ENCODE peak calls at places on chromosome 13, in eight cellular contexts. U is tibial nerve, Z is pancreas, O is foreskin fibroblast, S is psoas muscle, C is HCT116, Y is mammary epithelial cell, I is colonic mucosa. H is an unnamed sample.
A peak's percentile ranks its signal among the peaks of the same experiment; 100 is the strongest.

GRCh38 chr13:102878491-102878890 is 32.7 kb downstream of the ERCC5 start:
- DNase-seq in Z (no peak), Y (no peak), U (no peak), C (no peak), S (no peak), I (no peak), O (no peak), H (peak; percentile 70)

GRCh38 chr13:109287553-109287952 is 498.8 kb downstream of the IRS2 start:
- DNase-seq in U (no peak), S (no peak), I (no peak), O (no peak), Z (no peak), Y (no peak), C (no peak), H (no peak)

GRCh38 chr13:66069570-66069969 is 1160.6 kb downstream of the PCDH9 start:
- DNase-seq in S (no peak), O (peak; percentile 37), C (no peak), I (no peak), U (no peak), Z (no peak), Y (no peak), H (peak; percentile 1)

GRCh38 chr13:74867460-74867859 is 614.5 kb downstream of the TBC1D4 start:
- DNase-seq in C (no peak), Z (no peak), S (no peak), Y (peak; percentile 61), I (no peak), O (peak; percentile 60), U (no peak), H (peak; percentile 83)

GRCh38 chr13:44040754-44041100 is 161.0 kb downstream of the LACC1 start:
- DNase-seq in O (peak; percentile 14), S (no peak), C (no peak), I (no peak), Z (no peak), Y (no peak), U (no peak), H (peak; percentile 70)

GRCh38 chr13:36094478-36094877 is 36.7 kb downstream of the DCLK1 start:
- DNase-seq in Y (no peak), I (no peak), Z (no peak), O (no peak), U (no peak), C (no peak), S (no peak), H (no peak)

GRCh38 chr13:39132286-39132685 is 94.0 kb downstream of the NHLRC3 start:
- DNase-seq in Y (peak; percentile 35), U (no peak), S (no peak), C (no peak), O (no peak), I (no peak), Z (no peak), H (peak; percentile 6)

GRCh38 chr13:39105110-39105509 is 66.9 kb downstream of the NHLRC3 start:
- DNase-seq in Z (no peak), U (no peak), S (no peak), I (peak; percentile 25), Y (peak; percentile 19), O (no peak), C (no peak), H (peak; percentile 10)

GRCh38 chr13:44780586-44781280 is 204.6 kb upstream of the TSC22D1 start:
- DNase-seq in I (no peak), S (no peak), U (no peak), C (no peak), O (no peak), Z (no peak), Y (no peak), H (no peak)

GRCh38 chr13:59120297-59120843 is 1043.4 kb downstream of the DIAPH3 start:
- DNase-seq in Z (no peak), I (no peak), C (no peak), U (no peak), O (no peak), Y (no peak), S (no peak), H (no peak)

GRCh38 chr13:51729853-51730553 is 74.0 kb downstream of the DHRS12 start:
- DNase-seq in C (no peak), S (peak; percentile 74), Y (peak; percentile 77), Z (no peak), U (no peak), O (peak; percentile 69), I (no peak), H (peak; percentile 93)

GRCh38 chr13:35712907-35713685 is 236.6 kb upstream of the MAB21L1 start:
- DNase-seq in C (no peak), Z (no peak), I (no peak), S (no peak), O (peak; percentile 78), U (no peak), Y (no peak), H (peak; percentile 56)

GRCh38 chr13:44815507-44816074 is 173.7 kb downstream of the NUFIP1 start:
- DNase-seq in C (peak; percentile 67), O (peak; percentile 93), U (no peak), Z (peak; percentile 25), Y (peak; percentile 92), I (peak; percentile 24), S (no peak), H (peak; percentile 99)

GRCh38 chr13:43191561-43191960 is 168.2 kb downstream of the DNAJC15 start:
- DNase-seq in I (no peak), O (no peak), Y (no peak), Z (no peak), S (no peak), C (no peak), U (no peak), H (no peak)

GRCh38 chr13:76168661-76169060 is 532.5 kb downstream of the LMO7 start:
- DNase-seq in S (no peak), Z (no peak), U (no peak), O (no peak), I (no peak), C (no peak), Y (no peak), H (no peak)

GRCh38 chr13:100347941-100348340 is 240.6 kb downstream of the GGACT start:
- DNase-seq in O (no peak), C (peak; percentile 67), S (no peak), I (peak; percentile 29), Y (peak; percentile 66), U (no peak), Z (no peak), H (peak; percentile 35)

GRCh38 chr13:35930665-35931631 is 200.2 kb downstream of the DCLK1 start:
- DNase-seq in U (no peak), O (no peak), Y (peak; percentile 8), S (no peak), I (no peak), Z (no peak), C (no peak), H (no peak)

GRCh38 chr13:68110178-68110768 is 880.1 kb upstream of the PCDH9 start:
- DNase-seq in C (no peak), I (no peak), U (no peak), Z (no peak), Y (no peak), O (no peak), S (no peak), H (no peak)

GRCh38 chr13:40667622-40667978 is 1.2 kb upstream of the FOXO1 start:
- DNase-seq in S (no peak), U (no peak), Y (no peak), I (peak; percentile 45), C (no peak), Z (no peak), O (no peak), H (no peak)

GRCh38 chr13:112104873-112105234 is 37.9 kb downstream of the SOX1 start:
- DNase-seq in Y (no peak), I (no peak), C (no peak), O (no peak), U (no peak), Z (no peak), S (no peak), H (no peak)

GRCh38 chr13:112105884-112106283 is 38.9 kb downstream of the SOX1 start:
- DNase-seq in Z (no peak), O (no peak), Y (no peak), U (no peak), S (no peak), I (no peak), C (no peak), H (no peak)

GRCh38 chr13:112107289-112107688 is 40.3 kb downstream of the SOX1 start:
- DNase-seq in S (no peak), C (no peak), O (no peak), Z (no peak), U (no peak), I (no peak), Y (no peak), H (no peak)

GRCh38 chr13:112105244-112105681 is 38.3 kb downstream of the SOX1 start:
- DNase-seq in Y (no peak), Z (no peak), U (no peak), O (no peak), S (no peak), C (no peak), I (no peak), H (no peak)

GRCh38 chr13:112106467-112107141 is 39.7 kb downstream of the SOX1 start:
- DNase-seq in U (no peak), C (no peak), O (no peak), Y (no peak), S (no peak), Z (no peak), I (no peak), H (no peak)
- H3K4me3 ChIP-seq in U (no peak overlapping the region), C (no peak overlapping the region), O (no peak overlapping the region), Y (no peak overlapping the region), S (no peak overlapping the region), Z (no peak overlapping the region), I (no peak overlapping the region), H (no peak overlapping the region)

DNA sequence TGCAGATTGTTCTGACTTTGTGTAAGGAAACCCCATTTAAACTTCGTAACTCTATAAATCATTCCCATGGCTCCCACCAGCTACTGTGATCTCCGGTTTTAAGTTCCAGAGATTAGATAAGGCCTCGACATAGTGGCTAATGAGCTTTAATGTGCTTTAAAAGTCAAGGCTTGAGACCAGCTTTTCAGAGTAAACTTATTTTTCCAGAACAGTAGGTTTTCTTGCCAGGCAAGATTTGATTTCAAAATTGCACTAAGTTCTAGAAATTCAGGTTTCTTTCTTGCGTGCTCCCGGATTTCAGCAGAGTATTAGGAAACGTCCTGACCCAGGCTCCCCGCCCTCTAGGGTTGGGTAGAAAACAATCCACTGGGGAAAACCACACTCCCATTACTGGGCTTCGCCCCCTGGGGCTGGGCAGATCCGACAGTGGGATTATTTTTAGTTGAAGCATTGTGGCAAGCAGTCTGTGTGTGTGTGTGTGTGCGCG is 43.3 kb downstream of the CRYL1 start:
- DNase-seq in I (no peak), O (no peak), U (peak; percentile 36), Z (no peak), Y (no peak), C (no peak), S (no peak), H (no peak)
- TF ChIP-seq CTCF in I (no peak), O (no peak), U (no peak), Z (no peak), Y (no peak), C (no peak), S (no peak), H (no peak)

DNA sequence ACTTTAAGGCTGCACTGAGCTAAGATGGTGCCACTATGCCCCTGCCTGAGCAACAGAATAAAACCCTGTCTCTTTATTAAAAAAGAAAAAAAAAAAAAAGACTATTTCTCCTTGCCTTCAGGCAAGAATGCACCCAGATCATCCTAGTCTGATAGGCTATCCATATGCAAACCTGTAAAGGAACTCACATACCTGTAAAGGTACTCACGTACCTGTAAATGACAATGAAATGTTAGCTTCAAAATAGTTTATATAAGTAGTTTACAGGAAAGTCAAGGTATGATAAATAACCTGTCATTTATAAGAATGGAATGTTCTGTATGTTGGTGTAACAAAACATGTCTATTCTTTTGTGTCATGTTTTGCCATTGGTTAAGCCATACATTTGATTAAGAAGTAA is 86.3 kb downstream of the PIBF1 start:
- DNase-seq in Y (no peak), Z (no peak), C (no peak), I (no peak), U (no peak), O (no peak), S (no peak), H (no peak)
- H3K4me3 ChIP-seq in Y (no peak overlapping the region), Z (no peak overlapping the region), C (no peak overlapping the region), I (no peak overlapping the region), U (no peak overlapping the region), O (no peak overlapping the region), S (no peak overlapping the region), H (no peak overlapping the region)

GRCh38 chr13:42181381-42181953 is 90.5 kb upstream of the AKAP11 start:
- DNase-seq in C (no peak), O (no peak), Y (no peak), S (no peak), U (no peak), I (no peak), Z (no peak), H (peak; percentile 41)
- TF ChIP-seq CTCF in C (no peak), O (no peak), Y (no peak), S (no peak), U (no peak), I (no peak), Z (no peak), H (no peak)